ENCODE peak calls at places on chromosome X, in nine cellular contexts. D is NT2/D1; J is psoas muscle; F is adrenal gland; B is CD8-positive, alpha-beta memory T cell; W is kidney; O is IMR-90; S is tibial nerve; Y is left ventricle myocardium inferior. V is an unnamed sample. For H3K4me1, the result is how much of the 10 kb centered on the place peaks cover.

GRCh38 chrX:103825881-103826280 is 6.2 kb downstream of the RAB9B start:
- DNase-seq in D (no peak), J (no peak), F (no peak), B (no peak), W (no peak), O (no peak), S (no peak), Y (no peak), V (no peak)

GRCh38 chrX:21678059-21678458 is 19.9 kb upstream of the KLHL34 start:
- DNase-seq in D (no peak), J (no peak), F (no peak), B (no peak), W (no peak), O (no peak), S (no peak), Y (no peak), V (no peak)

GRCh38 chrX:16770970-16771482 is 15.2 kb upstream of the TXLNG start:
- DNase-seq in D (no peak), J (no peak), F (no peak), B (no peak), W (no peak), O (no peak), S (no peak), Y (no peak), V (no peak)

GRCh38 chrX:9746148-9746880 is 19.3 kb downstream of the GPR143 start:
- DNase-seq in D (no peak), J (no peak), F (no peak), B (no peak), W (no peak), O (peak), S (no peak), Y (no peak), V (no peak)

GRCh38 chrX:11215191-11215921 is 77.9 kb upstream of the AMELX start:
- DNase-seq in D (no peak), J (no peak), F (no peak), B (no peak), W (no peak), O (no peak), S (no peak), Y (no peak), V (peak)

GRCh38 chrX:75655627-75656026 is 129.4 kb downstream of the MAGEE2 start:
- DNase-seq in D (no peak), J (no peak), F (no peak), B (no peak), W (no peak), O (no peak), S (no peak), Y (no peak), V (no peak)

GRCh38 chrX:12906392-12906791 is at the start of gene TLR8:
- DNase-seq in D (no peak), J (no peak), F (no peak), B (no peak), W (no peak), O (no peak), S (no peak), Y (no peak), V (no peak)

GRCh38 chrX:39850630-39851152 is 247.1 kb downstream of the BCOR start:
- DNase-seq in D (no peak), J (no peak), F (no peak), B (no peak), W (no peak), O (peak), S (no peak), Y (no peak), V (no peak)

GRCh38 chrX:39957816-39958561 is 139.8 kb downstream of the BCOR start:
- DNase-seq in D (no peak), J (no peak), F (no peak), B (no peak), W (no peak), O (peak), S (no peak), Y (no peak), V (no peak)

GRCh38 chrX:110794601-110795000 is 1.0 kb downstream of the CHRDL1 start:
- DNase-seq in D (no peak), J (no peak), F (no peak), B (no peak), W (no peak), O (no peak), S (no peak), Y (no peak), V (no peak)

GRCh38 chrX:65034641-65035450 is 58.6 kb upstream of the ZC4H2 start:
- DNase-seq in D (peak), J (peak), F (peak), B (peak), W (peak), O (peak), S (peak), Y (peak), V (peak)

GRCh38 chrX:67619253-67619652 is 75.4 kb downstream of the AR start:
- DNase-seq in D (no peak), J (no peak), F (no peak), B (no peak), W (no peak), O (peak), S (no peak), Y (no peak), V (no peak)

GRCh38 chrX:25069209-25069608 is 53.4 kb upstream of the ARX start:
- DNase-seq in D (no peak), J (no peak), F (no peak), B (no peak), W (no peak), O (no peak), S (no peak), Y (no peak), V (no peak)

GRCh38 chrX:19869195-19869594 is 18.2 kb downstream of the SH3KBP1 start:
- DNase-seq in D (no peak), J (no peak), F (no peak), B (no peak), W (no peak), O (no peak), S (no peak), Y (no peak), V (no peak)

GRCh38 chrX:19867938-19868337 is 19.5 kb downstream of the SH3KBP1 start:
- DNase-seq in D (no peak), J (no peak), F (no peak), B (no peak), W (no peak), O (no peak), S (no peak), Y (no peak), V (no peak)

GRCh38 chrX:19866626-19867410 is 20.6 kb downstream of the SH3KBP1 start:
- DNase-seq in D (no peak), J (no peak), F (no peak), B (no peak), W (no peak), O (no peak), S (no peak), Y (no peak), V (no peak)

GRCh38 chrX:19865567-19866363 is 21.6 kb downstream of the SH3KBP1 start:
- DNase-seq in D (no peak), J (no peak), F (no peak), B (no peak), W (no peak), O (no peak), S (no peak), Y (no peak), V (no peak)

GRCh38 chrX:19867411-19867732 is 20.0 kb downstream of the SH3KBP1 start:
- DNase-seq in D (no peak), J (no peak), F (no peak), B (no peak), W (no peak), O (peak), S (no peak), Y (no peak), V (no peak)
- H3K4me1 ChIP-seq in D (under half), J (under half), F (under half), B (under half), W (under half), O (under half), S (under half), Y (under half), V (under half)

DNA sequence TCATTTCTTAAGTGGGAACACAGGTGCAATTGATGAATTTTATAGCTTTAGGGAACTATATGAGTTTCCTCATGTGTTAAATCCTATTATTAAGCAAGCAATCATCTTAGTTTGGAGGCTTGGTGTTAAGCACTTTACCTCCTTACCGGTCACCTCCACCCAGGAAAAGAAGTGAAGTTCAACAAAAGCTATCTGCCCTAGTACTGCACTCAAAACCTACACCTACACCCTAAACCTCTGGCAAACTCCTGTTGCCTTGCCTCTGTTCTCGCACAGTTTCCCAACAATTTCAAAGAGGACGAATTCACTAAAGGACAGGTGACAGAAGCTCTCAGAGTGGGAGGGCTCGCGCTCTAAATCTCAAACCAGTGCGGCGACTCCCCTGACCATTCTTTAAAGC is 85.7 kb upstream of the TENT5D start:
- DNase-seq in D (no peak), J (no peak), F (no peak), B (no peak), W (no peak), O (no peak), S (no peak), Y (no peak), V (no peak)
- H3K4me3 ChIP-seq in D (peak), J (peak), F (peak), B (no peak), W (peak), O (no peak), S (no peak), Y (peak), V (peak)

GRCh38 chrX:136209751-136210150 is 41.4 kb downstream of the MAP7D3 start:
- DNase-seq in D (no peak), J (no peak), F (no peak), B (no peak), W (no peak), O (no peak), S (no peak), Y (no peak), V (no peak)

GRCh38 chrX:136210806-136211205 is 40.4 kb downstream of the MAP7D3 start:
- DNase-seq in D (no peak), J (peak), F (no peak), B (no peak), W (no peak), O (no peak), S (no peak), Y (peak), V (no peak)

GRCh38 chrX:136211766-136212556 is 39.2 kb downstream of the MAP7D3 start:
- DNase-seq in D (no peak), J (peak), F (no peak), B (no peak), W (no peak), O (no peak), S (no peak), Y (no peak), V (no peak)

GRCh38 chrX:136209016-136209738 is 42.0 kb downstream of the MAP7D3 start:
- DNase-seq in D (peak), J (peak), F (peak), B (peak), W (no peak), O (peak), S (peak), Y (peak), V (no peak)

GRCh38 chrX:136210243-136210642 is 41.0 kb downstream of the MAP7D3 start:
- DNase-seq in D (no peak), J (no peak), F (no peak), B (no peak), W (no peak), O (no peak), S (no peak), Y (no peak), V (no peak)
- H3K4me1 ChIP-seq in D (under half), J (under half), F (under half), B (under half), W (under half), O (under half), S (under half), Y (half or more), V (under half)

GRCh38 chrX:132442674-132443073 is 46.2 kb downstream of the MBNL3 start:
- DNase-seq in D (no peak), J (no peak), F (no peak), B (no peak), W (no peak), O (no peak), S (no peak), Y (no peak), V (no peak)

GRCh38 chrX:132443196-132443595 is 45.6 kb downstream of the MBNL3 start:
- DNase-seq in D (no peak), J (no peak), F (no peak), B (no peak), W (no peak), O (no peak), S (no peak), Y (no peak), V (no peak)

GRCh38 chrX:132443736-132444135 is 45.1 kb downstream of the MBNL3 start:
- DNase-seq in D (no peak), J (no peak), F (no peak), B (no peak), W (no peak), O (no peak), S (no peak), Y (no peak), V (no peak)

DNA sequence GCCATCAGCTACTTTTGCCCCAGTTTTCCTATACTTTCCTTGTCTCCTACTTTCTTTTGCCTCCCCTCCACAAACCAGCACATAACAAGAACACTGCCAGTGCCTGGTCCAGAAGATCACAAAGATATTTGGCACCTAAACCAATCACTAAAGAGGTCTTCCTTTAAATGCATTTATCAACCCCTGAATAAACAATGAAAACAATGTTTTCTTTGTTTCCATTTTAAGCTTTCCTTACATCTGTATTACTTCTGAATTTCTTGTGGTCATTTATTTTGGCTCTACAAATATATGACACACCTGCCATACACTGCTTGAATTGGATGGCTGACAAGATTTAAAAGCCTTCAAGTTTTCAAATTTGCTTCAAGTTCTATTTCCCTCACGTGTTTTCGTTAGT is 43.9 kb downstream of the MBNL3 start:
- DNase-seq in D (no peak), J (no peak), F (no peak), B (no peak), W (no peak), O (no peak), S (no peak), Y (no peak), V (no peak)
- H3K4me3 ChIP-seq in D (no peak), J (no peak), F (no peak), B (no peak), W (no peak), O (no peak), S (no peak), Y (no peak), V (no peak)

GRCh38 chrX:115591420-115591819 is 30.4 kb downstream of the PLS3 start:
- DNase-seq in D (no peak), J (no peak), F (no peak), B (no peak), W (no peak), O (no peak), S (no peak), Y (no peak), V (no peak)
- H3K4me1 ChIP-seq in D (under half), J (under half), F (under half), B (under half), W (under half), O (under half), S (under half), Y (half or more), V (under half)

GRCh38 chrX:41001327-41001726 is 83.9 kb upstream of the USP9X start:
- DNase-seq in D (no peak), J (no peak), F (no peak), B (no peak), W (no peak), O (no peak), S (no peak), Y (no peak), V (no peak)

GRCh38 chrX:41005445-41005992 is 79.7 kb upstream of the USP9X start:
- DNase-seq in D (peak), J (no peak), F (no peak), B (no peak), W (no peak), O (no peak), S (no peak), Y (no peak), V (no peak)

GRCh38 chrX:40998123-40998522 is 87.1 kb upstream of the USP9X start:
- DNase-seq in D (no peak), J (no peak), F (peak), B (no peak), W (no peak), O (no peak), S (no peak), Y (no peak), V (no peak)

GRCh38 chrX:41003501-41004286 is 81.6 kb upstream of the USP9X start:
- DNase-seq in D (no peak), J (no peak), F (no peak), B (no peak), W (no peak), O (no peak), S (no peak), Y (no peak), V (no peak)

GRCh38 chrX:41002021-41002420 is 83.2 kb upstream of the USP9X start:
- DNase-seq in D (no peak), J (no peak), F (no peak), B (no peak), W (no peak), O (no peak), S (no peak), Y (no peak), V (no peak)
- H3K4me3 ChIP-seq in D (no peak), J (no peak), F (no peak), B (no peak), W (peak), O (no peak), S (no peak), Y (no peak), V (no peak)

DNA sequence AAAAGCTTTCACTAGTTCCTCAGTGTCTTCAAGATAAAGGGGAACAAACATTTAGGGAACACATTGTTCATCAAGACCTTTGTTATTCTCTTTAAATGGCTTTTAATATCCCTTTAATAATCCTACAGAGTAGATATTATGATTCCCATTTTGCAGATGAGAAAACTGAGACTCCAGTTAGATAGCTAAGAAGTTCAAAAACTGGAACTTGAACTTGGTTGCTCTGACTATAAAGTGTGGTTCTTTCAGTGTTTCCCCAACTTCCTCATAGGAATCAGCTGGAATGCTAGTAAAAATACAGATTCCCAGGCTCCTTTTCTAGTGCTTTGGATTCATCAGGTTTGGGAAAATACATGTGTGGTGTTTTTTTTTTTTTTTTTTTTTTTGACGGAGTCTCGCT is 37.7 kb downstream of the DLG3 start:
- DNase-seq in D (no peak), J (no peak), F (no peak), B (no peak), W (no peak), O (no peak), S (no peak), Y (no peak), V (no peak)
- H3K4me1 ChIP-seq in D (under half), J (under half), F (under half), B (under half), W (under half), O (under half), S (under half), Y (under half), V (under half)

GRCh38 chrX:153726286-153727107 is 1.8 kb downstream of the ABCD1 start:
- DNase-seq in D (peak), J (peak), F (peak), B (peak), W (peak), O (peak), S (peak), Y (peak), V (no peak)
- H3K4me3 ChIP-seq in D (peak), J (peak), F (peak), B (no peak), W (no peak), O (peak), S (peak), Y (peak), V (no peak)

V was measured in iPS DF 6.9.